ENCODE peak calls at places on chromosomes 2 and 18, in seven cellular contexts. P, J, U, K, Y, O and G are unnamed samples.

GRCh38 chr2:223204537-223204936 is 152.5 kb downstream of the KCNE4 start:
- DNase-seq in U (no peak), J (no peak), O (no peak), P (no peak), Y (no peak), K (no peak), G (no peak)

GRCh38 chr18:79327199-79327545 is 68.6 kb upstream of the NFATC1 start:
- DNase-seq in K (no peak), J (no peak), U (no peak), O (no peak), Y (no peak), P (no peak), G (no peak)

GRCh38 chr2:18777250-18777812 is 188.0 kb upstream of the NT5C1B start:
- DNase-seq in Y (no peak), K (peak), U (no peak), O (no peak), J (no peak), P (peak), G (no peak)

GRCh38 chr2:70089946-70090523 is 2.8 kb downstream of the PCBP1 start:
- DNase-seq in Y (peak), O (no peak), K (no peak), U (no peak), J (no peak), P (no peak), G (no peak)

GRCh38 chr18:12093520-12094257 is at the start of gene ANKRD62:
- DNase-seq in K (no peak), U (no peak), P (no peak), Y (no peak), O (no peak), J (no peak), G (no peak)

GRCh38 chr2:10086950-10087349 is 6.7 kb upstream of the CYS1 start:
- DNase-seq in J (no peak), P (no peak), K (no peak), Y (no peak), U (no peak), O (no peak), G (no peak)

GRCh38 chr18:56576826-56577573 is 61.4 kb downstream of the TXNL1 start:
- DNase-seq in Y (no peak), U (no peak), O (no peak), J (no peak), P (no peak), K (peak), G (no peak)

GRCh38 chr2:85132834-85133637 is at the start of gene TCF7L1:
- DNase-seq in K (peak), Y (no peak), U (peak), J (no peak), P (no peak), O (no peak), G (no peak)

GRCh38 chr2:64212801-64213321 is 68.6 kb upstream of the PELI1 start:
- DNase-seq in J (peak), P (no peak), Y (peak), U (no peak), O (no peak), K (no peak), G (no peak)

GRCh38 chr2:33321236-33321731 is 155.2 kb upstream of the RASGRP3 start:
- DNase-seq in K (no peak), J (peak), Y (peak), P (no peak), U (no peak), O (no peak), G (no peak)

GRCh38 chr2:120746179-120746549 is 10.5 kb downstream of the GLI2 start:
- DNase-seq in U (no peak), P (no peak), Y (no peak), J (no peak), K (no peak), O (no peak), G (no peak)

GRCh38 chr2:240968731-240969624 is 29.4 kb upstream of the SNED1 start:
- DNase-seq in U (peak), P (no peak), J (no peak), O (no peak), K (peak), Y (no peak), G (no peak)

GRCh38 chr18:48003426-48004349 is 73.2 kb upstream of the SMAD2 start:
- DNase-seq in P (no peak), K (no peak), Y (peak), O (no peak), J (no peak), U (no peak), G (no peak)

GRCh38 chr18:6521804-6522418 is 107.2 kb upstream of the L3MBTL4 start:
- DNase-seq in J (peak), K (peak), Y (peak), O (no peak), U (no peak), P (peak), G (no peak)

GRCh38 chr2:45652090-45653050 is 895 bp downstream of the PRKCE start:
- DNase-seq in K (peak), Y (peak), J (no peak), O (no peak), U (peak), P (no peak), G (no peak)

GRCh38 chr18:37348729-37349128 is 216.9 kb downstream of the CELF4 start:
- DNase-seq in O (no peak), P (no peak), J (no peak), K (no peak), Y (no peak), U (no peak), G (no peak)

GRCh38 chr2:44100351-44100750 is 68.3 kb upstream of the PPM1B start:
- DNase-seq in J (peak), U (peak), K (no peak), O (no peak), Y (peak), P (peak), G (no peak)